ENCODE peak calls at places on chromosomes 16 and 17, in four cellular contexts. K is IMR-90, O is uterus, T is gastrocnemius medialis. Y is an unnamed sample. For H3K9me3, the result is how much of the 10 kb centered on the place peaks cover.

GRCh38 chr17:78705071-78705470 is 77.0 kb downstream of the CYTH1 start:
- DNase-seq in O (no peak), T (no peak), K (no peak), Y (no peak)

GRCh38 chr17:39650121-39650579 is 13.2 kb downstream of the STARD3 start:
- DNase-seq in O (no peak), K (no peak), T (no peak), Y (no peak)

GRCh38 chr16:46886764-46887523 is 2.8 kb downstream of the GPT2 start:
- DNase-seq in K (no peak), T (no peak), O (no peak), Y (no peak)

GRCh38 chr16:19135201-19135838 is 21.6 kb downstream of the ITPRIPL2 start:
- DNase-seq in K (no peak), T (no peak), O (no peak), Y (no peak)

GRCh38 chr17:72725432-72726068 is 366.9 kb downstream of the SLC39A11 start:
- DNase-seq in K (peak), T (no peak), O (peak), Y (peak)

GRCh38 chr17:14616508-14616907 is 315.6 kb downstream of the HS3ST3B1 start:
- DNase-seq in T (no peak), K (no peak), O (no peak), Y (no peak)

GRCh38 chr16:78709137-78709871 is 609.9 kb downstream of the WWOX start:
- DNase-seq in T (no peak), K (no peak), O (no peak), Y (no peak)

GRCh38 chr17:29590261-29590978 is 972 bp upstream of the GIT1 start:
- DNase-seq in T (no peak), K (peak), O (peak), Y (no peak)

GRCh38 chr16:20844588-20844987 is 38.3 kb downstream of the REXO5 start:
- DNase-seq in O (no peak), K (no peak), T (no peak), Y (no peak)

GRCh38 chr17:78767806-78768205 is 14.3 kb downstream of the CYTH1 start:
- DNase-seq in T (no peak), O (no peak), K (peak), Y (no peak)

GRCh38 chr17:29004081-29004692 is 1.6 kb downstream of the SEZ6 start:
- DNase-seq in O (no peak), T (no peak), K (peak), Y (no peak)

GRCh38 chr16:85759631-85760419 is 8.9 kb upstream of the C16orf74 start:
- DNase-seq in O (no peak), T (no peak), K (no peak), Y (no peak)

GRCh38 chr17:64073771-64074703 is 53.6 kb upstream of the ICAM2 start:
- DNase-seq in O (no peak), K (no peak), T (no peak), Y (no peak)

GRCh38 chr17:16938496-16939270 is 33.2 kb downstream of the TNFRSF13B start:
- DNase-seq in T (no peak), K (no peak), O (no peak), Y (no peak)

GRCh38 chr17:12348476-12348875 is 317.2 kb upstream of the MYOCD start:
- DNase-seq in T (no peak), O (no peak), K (peak), Y (no peak)

GRCh38 chr17:76726231-76726765 is at the start of gene JMJD6:
- DNase-seq in T (peak), K (peak), O (peak), Y (peak)

GRCh38 chr17:31508310-31509094 is 117.0 kb downstream of the RAB11FIP4 start:
- DNase-seq in O (no peak), K (peak), T (no peak), Y (peak)

GRCh38 chr16:15897834-15898254 is 9.4 kb upstream of the CEP20 start:
- DNase-seq in T (no peak), K (peak), O (no peak), Y (no peak)

GRCh38 chr17:72529386-72529785 is 408.6 kb downstream of the SOX9 start:
- DNase-seq in O (no peak), K (no peak), T (no peak), Y (no peak)

GRCh38 chr17:10265100-10265810 is 66.8 kb upstream of the GAS7 start:
- DNase-seq in T (no peak), K (peak), O (no peak), Y (no peak)

GRCh38 chr17:9408381-9408780 is 167.2 kb downstream of the STX8 start:
- DNase-seq in T (no peak), O (no peak), K (peak), Y (no peak)

GRCh38 chr16:16169615-16170014 is 53.7 kb downstream of the ABCC6 start:
- DNase-seq in O (no peak), K (no peak), T (no peak), Y (no peak)

GRCh38 chr16:3954411-3954921 is 74.0 kb upstream of the CREBBP start:
- DNase-seq in T (no peak), K (peak), O (no peak), Y (no peak)

GRCh38 chr17:19753049-19753444 is 4.9 kb upstream of the ALDH3A1 start:
- DNase-seq in K (peak), T (peak), O (peak), Y (peak)

GRCh38 chr17:77436481-77436880 is 295.7 kb downstream of the SEC14L1 start:
- DNase-seq in T (no peak), K (no peak), O (no peak), Y (no peak)

GRCh38 chr16:54336805-54337204 is 50.2 kb upstream of the IRX3 start:
- DNase-seq in K (no peak), O (no peak), T (no peak), Y (no peak)

GRCh38 chr16:31715915-31716314 is 157.7 kb upstream of the ZNF267 start:
- DNase-seq in T (no peak), O (no peak), K (no peak), Y (no peak)

GRCh38 chr16:830107-830870 is 29.8 kb upstream of the GNG13 start:
- DNase-seq in T (no peak), O (no peak), K (no peak), Y (no peak)

GRCh38 chr17:77742579-77742978 is 215.9 kb upstream of the TNRC6C start:
- DNase-seq in T (no peak), O (no peak), K (no peak), Y (no peak)

GRCh38 chr16:30009085-30009862 is 1.6 kb downstream of the DOC2A start:
- DNase-seq in O (no peak), T (no peak), K (no peak), Y (no peak)

GRCh38 chr16:31476305-31477219 is 4.6 kb downstream of the TGFB1I1 start:
- DNase-seq in T (no peak), K (no peak), O (no peak), Y (peak)

GRCh38 chr16:58038219-58038641 is 12.7 kb downstream of the MMP15 start:
- DNase-seq in T (no peak), K (no peak), O (no peak), Y (no peak)

GRCh38 chr16:65698943-65699342 is 577.1 kb upstream of the CDH11 start:
- DNase-seq in K (no peak), O (no peak), T (no peak), Y (no peak)

GRCh38 chr16:65702707-65703402 is 581.0 kb upstream of the CDH11 start:
- DNase-seq in O (no peak), T (no peak), K (no peak), Y (no peak)

GRCh38 chr16:65700599-65700998 is 578.7 kb upstream of the CDH11 start:
- DNase-seq in T (no peak), K (no peak), O (no peak), Y (no peak)

GRCh38 chr16:65710107-65710506 is 588.2 kb upstream of the CDH11 start:
- DNase-seq in O (no peak), K (no peak), T (no peak), Y (no peak)

GRCh38 chr16:65704866-65705265 is 583.0 kb upstream of the CDH11 start:
- DNase-seq in T (no peak), O (no peak), K (no peak), Y (no peak)
- TF ChIP-seq CTCF in T (no peak), O (no peak), K (no peak), Y (no peak)

DNA sequence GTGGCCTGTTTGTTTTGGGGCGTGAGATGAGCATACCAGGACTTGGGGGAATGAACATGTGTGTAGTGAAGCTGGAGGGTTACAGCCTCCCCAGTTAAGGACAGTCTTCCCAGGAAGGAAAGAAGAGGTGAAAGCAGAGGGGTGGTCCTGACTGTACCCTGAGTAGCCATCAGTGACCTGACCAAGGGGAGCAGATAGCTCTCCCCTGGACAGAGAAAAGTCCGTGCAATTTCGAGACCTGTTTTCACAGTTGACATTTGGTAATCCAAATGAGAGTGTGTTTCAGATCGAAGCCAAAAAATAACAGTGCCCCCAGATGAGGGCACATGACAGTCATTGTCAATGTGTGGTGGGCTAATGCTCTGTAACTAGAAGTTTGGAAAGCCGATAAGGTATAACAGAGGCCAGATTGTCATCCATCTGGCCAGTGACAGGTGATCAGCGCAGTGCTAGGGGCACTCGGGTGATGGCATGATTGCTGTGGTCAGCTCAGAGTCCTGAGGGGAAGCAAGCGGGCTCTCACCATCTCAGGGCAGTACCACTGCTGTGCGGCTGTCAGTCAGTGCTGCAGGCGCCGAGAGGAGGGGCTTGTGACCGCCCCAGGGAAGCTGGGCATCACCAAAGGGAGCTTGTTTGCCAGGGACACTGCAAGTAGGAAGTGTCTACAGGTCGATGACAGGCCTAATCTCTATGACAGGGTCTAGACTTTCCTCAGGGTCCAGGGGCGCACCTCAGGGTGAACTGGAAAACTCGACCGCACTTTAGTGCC is 1.1 kb upstream of the NME2 start:
- DNase-seq in K (no peak), O (no peak), T (no peak), Y (no peak)
- H3K4me3 ChIP-seq in K (no peak), O (peak), T (peak), Y (peak)

GRCh38 chr16:61149709-61150108 is 886.5 kb downstream of the CDH8 start:
- DNase-seq in K (no peak), T (no peak), O (no peak), Y (no peak)
- H3K9me3 ChIP-seq in K (under half), T (under half), O (under half), Y (under half)

DNA sequence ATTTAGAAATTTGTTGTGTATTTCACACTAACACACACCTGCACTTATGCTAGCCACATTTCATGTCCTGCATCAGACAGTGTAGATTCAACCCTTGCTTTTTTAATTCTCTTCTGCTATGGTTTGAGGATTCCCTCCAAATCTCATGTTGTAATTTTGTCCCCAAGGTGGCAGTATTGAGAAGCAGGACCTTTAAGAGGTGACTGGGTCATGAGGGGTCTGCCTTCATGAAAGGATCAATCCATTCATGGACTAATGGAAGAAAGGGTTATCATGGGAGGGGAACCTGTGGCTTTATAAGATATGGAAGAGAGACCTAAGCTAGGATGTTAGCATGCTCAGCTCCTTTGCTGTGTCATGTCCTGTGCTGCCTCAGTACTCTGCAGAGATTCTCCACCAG is 1032.2 kb downstream of the CDH11 start:
- DNase-seq in O (no peak), T (no peak), K (peak), Y (no peak)
- TF ChIP-seq CTCF in O (peak), T (no peak), K (peak), Y (no peak)

DNA sequence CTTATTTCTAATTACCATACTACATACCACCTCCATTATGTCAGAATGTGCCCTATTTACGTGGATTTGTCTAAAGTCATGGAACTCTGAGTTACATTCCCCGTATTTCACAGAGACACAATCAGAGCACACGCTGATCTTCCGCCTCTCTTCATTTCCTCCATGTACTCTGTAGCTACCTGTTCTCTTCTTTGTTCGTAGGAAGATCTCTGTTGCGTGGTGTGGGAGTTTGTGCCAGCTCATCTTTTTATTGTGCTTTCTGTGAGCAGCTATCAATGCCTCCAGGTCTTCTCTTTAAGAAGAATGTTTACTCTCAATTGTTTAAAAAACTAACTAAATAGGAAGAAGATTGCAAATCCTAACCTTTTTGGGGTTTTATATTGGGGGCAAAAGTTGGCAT is 26.9 kb downstream of the NLRC5 start:
- DNase-seq in O (no peak), K (no peak), T (no peak), Y (no peak)
- H3K4me3 ChIP-seq in O (no peak), K (no peak), T (no peak), Y (no peak)

GRCh38 chr16:35365675-35366074 is 1906.3 kb downstream of the TP53TG3F start:
- DNase-seq in K (no peak), T (peak), O (no peak), Y (no peak)

GRCh38 chr16:35370617-35371016 is 1911.2 kb downstream of the TP53TG3F start:
- DNase-seq in T (no peak), O (no peak), K (no peak), Y (no peak)
- H3K9me3 ChIP-seq in T (under half), O (under half), K (under half), Y (under half)

GRCh38 chr17:59565171-59565958 is at the start of gene DHX40:
- DNase-seq in O (peak), T (peak), K (peak), Y (peak)

GRCh38 chr17:59565959-59566324 is 532 bp downstream of the DHX40 start:
- DNase-seq in T (peak), K (peak), O (no peak), Y (peak)

GRCh38 chr17:59558953-59559352 is 6.5 kb upstream of the DHX40 start:
- DNase-seq in O (no peak), K (peak), T (no peak), Y (no peak)

GRCh38 chr17:59558039-59558438 is 7.4 kb upstream of the DHX40 start:
- DNase-seq in K (no peak), O (no peak), T (no peak), Y (no peak)

DNA sequence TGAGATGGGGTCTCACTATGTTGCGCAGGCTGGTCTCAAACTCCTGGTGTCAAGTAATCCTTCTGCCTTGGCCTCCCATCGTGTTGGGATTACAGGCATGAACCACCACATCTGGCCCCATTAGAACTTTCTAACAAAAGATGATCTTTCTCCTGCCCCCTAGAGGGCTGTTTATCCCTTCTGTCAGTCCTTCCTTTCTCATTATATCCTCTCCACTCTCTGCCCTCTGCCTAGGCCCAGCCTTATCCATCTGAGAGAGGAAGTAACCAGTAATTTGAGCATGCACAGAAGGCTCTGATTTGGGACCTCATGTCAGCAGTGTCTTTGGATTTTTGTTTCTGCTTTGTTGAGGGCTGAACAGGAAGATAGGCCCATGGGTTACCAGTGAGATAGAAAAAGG is 4.4 kb upstream of the DHX40 start:
- DNase-seq in T (no peak), K (peak), O (no peak), Y (no peak)
- TF ChIP-seq CTCF in T (no peak), K (peak), O (no peak), Y (no peak)

DNA sequence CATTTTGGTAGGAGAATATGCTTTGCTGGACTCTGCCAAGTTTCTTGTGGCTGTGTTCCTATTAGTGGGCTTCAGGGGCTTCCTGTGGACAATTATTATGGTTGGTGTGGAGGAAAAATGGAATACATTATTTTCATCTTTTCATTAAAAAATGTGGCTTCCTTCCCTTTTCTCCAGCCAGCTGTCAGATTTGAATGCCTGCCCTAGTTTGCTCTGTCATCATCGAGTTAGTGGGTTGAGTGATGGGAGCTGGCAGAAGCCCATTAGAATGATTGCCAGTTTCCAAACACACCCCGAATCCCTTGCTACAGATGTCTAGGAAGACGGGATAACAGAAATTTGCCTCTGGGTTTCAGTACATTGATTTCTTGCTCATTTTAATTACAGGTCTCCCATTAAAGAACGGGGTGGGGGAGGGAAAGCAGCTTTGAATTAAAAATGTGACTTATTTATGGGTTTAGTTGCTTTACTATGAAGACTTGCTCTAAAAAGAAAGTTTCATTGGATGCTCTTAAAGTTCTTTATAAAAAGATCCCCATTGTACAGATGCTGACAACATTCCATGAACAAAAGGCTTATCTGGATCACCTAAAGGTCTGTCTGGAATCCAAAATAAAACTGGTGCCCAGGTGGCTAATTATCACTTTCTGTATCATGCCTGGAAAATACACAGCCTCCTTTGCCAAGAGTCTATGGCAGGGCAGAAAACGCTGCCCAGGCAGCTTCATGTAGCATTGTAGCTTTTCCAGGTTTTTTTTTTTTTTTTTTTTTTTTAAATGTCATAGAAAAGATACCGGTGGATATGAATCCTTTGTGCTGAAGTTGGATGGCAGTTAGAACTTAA is 103.6 kb downstream of the PRKCA start:
- DNase-seq in T (no peak), K (no peak), O (no peak), Y (no peak)
- H3K4me3 ChIP-seq in T (no peak), K (no peak), O (no peak), Y (no peak)

Y was measured in colonic mucosa.